ENCODE peak calls at places on chromosomes 7 and 10, in nine cellular contexts. V, Y, A, R, X, G, M, O and D are unnamed samples. For H3K36me3, the result is how much of the 10 kb centered on the place peaks cover.

GRCh38 chr7:79897166-79897565 is 237.5 kb upstream of the GNAI1 start:
- DNase-seq in R (no peak), A (no peak), O (no peak), V (no peak), G (no peak), M (no peak), Y (no peak), X (no peak), D (no peak)

GRCh38 chr10:22803201-22803895 is 89.0 kb upstream of the PIP4K2A start:
- DNase-seq in G (no peak), R (no peak), A (no peak), X (no peak), M (no peak), V (no peak), O (no peak), Y (no peak), D (no peak)

GRCh38 chr10:92757066-92757716 is 67.4 kb downstream of the HHEX start:
- DNase-seq in A (peak), O (peak), X (peak), V (peak), R (no peak), G (peak), M (peak), Y (peak), D (peak)

GRCh38 chr10:11245981-11246590 is 228.4 kb downstream of the CELF2 start:
- DNase-seq in V (no peak), X (no peak), A (no peak), G (no peak), O (no peak), R (no peak), Y (no peak), M (no peak), D (no peak)

GRCh38 chr7:105643384-105643783 is 62.1 kb upstream of the EFCAB10 start:
- DNase-seq in V (peak), R (peak), X (no peak), G (no peak), O (no peak), A (no peak), M (no peak), Y (peak), D (no peak)

GRCh38 chr7:2634265-2635145 is 2.7 kb downstream of the TTYH3 start:
- DNase-seq in A (no peak), O (no peak), V (no peak), X (no peak), M (no peak), G (no peak), R (no peak), Y (no peak), D (no peak)

GRCh38 chr7:82348251-82348650 is 95.3 kb downstream of the CACNA2D1 start:
- DNase-seq in V (no peak), A (no peak), R (no peak), X (no peak), M (no peak), G (no peak), Y (no peak), O (no peak), D (no peak)

GRCh38 chr7:137847418-137848050 is 760 bp upstream of the DGKI start:
- DNase-seq in M (no peak), Y (no peak), X (no peak), V (no peak), A (no peak), O (no peak), G (no peak), R (no peak), D (no peak)

GRCh38 chr7:1087952-1088920 is at the start of gene GPER1:
- DNase-seq in G (peak), M (peak), O (peak), R (peak), Y (peak), X (peak), V (peak), A (no peak), D (peak)

GRCh38 chr10:120732067-120732466 is 119.1 kb upstream of the WDR11 start:
- DNase-seq in R (no peak), G (no peak), X (no peak), A (no peak), V (no peak), M (no peak), Y (no peak), O (no peak), D (no peak)

GRCh38 chr10:42975558-42976352 is 101.1 kb upstream of the RET start:
- DNase-seq in G (peak), O (no peak), M (peak), R (peak), Y (no peak), V (no peak), X (no peak), A (no peak), D (no peak)

GRCh38 chr10:33117816-33118215 is 159.8 kb upstream of the ITGB1 start:
- DNase-seq in R (no peak), A (no peak), V (no peak), Y (no peak), M (no peak), G (no peak), X (no peak), O (no peak), D (no peak)

GRCh38 chr7:53466396-53466795 is 431.0 kb downstream of the POM121L12 start:
- DNase-seq in X (no peak), Y (no peak), V (no peak), M (no peak), R (no peak), O (no peak), G (no peak), A (no peak), D (no peak)

GRCh38 chr7:103628742-103629141 is 182.7 kb upstream of the SLC26A5 start:
- DNase-seq in M (no peak), Y (no peak), A (no peak), V (no peak), R (no peak), O (no peak), G (no peak), X (no peak), D (no peak)

GRCh38 chr10:79004311-79004710 is 64.5 kb upstream of the ZMIZ1 start:
- DNase-seq in O (no peak), R (no peak), A (no peak), G (no peak), Y (no peak), X (no peak), V (no peak), M (no peak), D (no peak)

GRCh38 chr10:60040003-60040662 is 133.8 kb upstream of the CCDC6 start:
- DNase-seq in V (no peak), X (no peak), M (no peak), G (no peak), R (no peak), Y (no peak), O (no peak), A (no peak), D (no peak)

DNA sequence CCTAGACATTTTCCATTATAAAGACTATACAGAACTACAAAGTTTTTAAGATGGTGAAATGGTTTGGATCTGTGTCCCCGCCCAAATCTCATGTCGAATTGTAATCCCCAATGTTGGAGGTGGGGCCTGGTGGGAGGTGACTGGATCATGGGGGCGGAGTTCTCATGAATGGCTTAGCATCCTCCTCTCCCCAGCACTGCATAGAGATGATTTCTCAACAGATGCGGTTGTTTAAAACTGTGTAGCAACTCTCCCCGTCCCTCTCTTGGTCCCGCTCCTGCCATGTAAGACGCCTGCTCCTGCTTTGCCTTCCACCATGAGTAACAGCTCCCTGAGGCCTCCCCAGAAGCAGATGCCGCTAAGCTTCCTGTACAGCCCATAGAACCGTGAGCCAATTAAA is 1.6 kb downstream of the FAM133B start:
- DNase-seq in V (no peak), A (no peak), G (no peak), Y (no peak), R (no peak), M (no peak), X (no peak), O (no peak), D (peak)
- H3K4me3 ChIP-seq in V (peak), A (peak), G (peak), Y (peak), R (peak), M (peak), X (peak), O (no peak), D (peak)

GRCh38 chr7:157235357-157236018 is 96.8 kb downstream of the UBE3C start:
- DNase-seq in X (no peak), O (no peak), G (no peak), Y (no peak), M (no peak), A (no peak), R (no peak), V (no peak), D (no peak)

GRCh38 chr7:157238087-157238486 is 98.7 kb upstream of the DNAJB6 start:
- DNase-seq in X (peak), V (no peak), Y (no peak), M (no peak), R (peak), G (no peak), O (no peak), A (no peak), D (no peak)

GRCh38 chr7:157234271-157234670 is 95.5 kb downstream of the UBE3C start:
- DNase-seq in X (no peak), M (no peak), R (peak), A (no peak), V (no peak), Y (no peak), G (no peak), O (no peak), D (no peak)

GRCh38 chr7:157228864-157229422 is 90.2 kb downstream of the UBE3C start:
- DNase-seq in G (no peak), M (no peak), R (peak), V (no peak), O (no peak), X (no peak), A (no peak), Y (no peak), D (no peak)

DNA sequence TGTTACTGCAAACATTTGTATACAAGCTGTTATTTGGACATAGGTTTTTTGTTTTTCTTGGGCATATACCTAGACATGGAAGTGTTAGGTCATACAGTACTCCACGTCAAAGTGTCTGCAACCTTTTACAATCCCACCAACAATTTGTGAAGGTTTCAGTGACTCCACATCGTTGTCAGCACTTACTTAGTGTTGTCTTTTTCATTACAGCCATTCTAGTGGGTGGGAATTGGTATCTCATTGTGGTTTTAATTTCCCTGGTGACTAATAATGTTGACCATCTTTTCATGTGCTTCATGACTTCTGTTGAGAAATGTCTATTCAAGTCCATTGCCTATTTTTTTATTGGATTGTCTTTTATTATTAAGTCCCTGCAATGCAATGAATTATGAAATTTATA is 95.0 kb downstream of the UBE3C start:
- DNase-seq in O (no peak), X (no peak), R (no peak), G (no peak), M (no peak), V (no peak), A (no peak), Y (no peak), D (no peak)
- H3K36me3 ChIP-seq in O (under half), X (under half), R (half or more), G (under half), M (under half), V (under half), A (under half), Y (under half), D (under half)

DNA sequence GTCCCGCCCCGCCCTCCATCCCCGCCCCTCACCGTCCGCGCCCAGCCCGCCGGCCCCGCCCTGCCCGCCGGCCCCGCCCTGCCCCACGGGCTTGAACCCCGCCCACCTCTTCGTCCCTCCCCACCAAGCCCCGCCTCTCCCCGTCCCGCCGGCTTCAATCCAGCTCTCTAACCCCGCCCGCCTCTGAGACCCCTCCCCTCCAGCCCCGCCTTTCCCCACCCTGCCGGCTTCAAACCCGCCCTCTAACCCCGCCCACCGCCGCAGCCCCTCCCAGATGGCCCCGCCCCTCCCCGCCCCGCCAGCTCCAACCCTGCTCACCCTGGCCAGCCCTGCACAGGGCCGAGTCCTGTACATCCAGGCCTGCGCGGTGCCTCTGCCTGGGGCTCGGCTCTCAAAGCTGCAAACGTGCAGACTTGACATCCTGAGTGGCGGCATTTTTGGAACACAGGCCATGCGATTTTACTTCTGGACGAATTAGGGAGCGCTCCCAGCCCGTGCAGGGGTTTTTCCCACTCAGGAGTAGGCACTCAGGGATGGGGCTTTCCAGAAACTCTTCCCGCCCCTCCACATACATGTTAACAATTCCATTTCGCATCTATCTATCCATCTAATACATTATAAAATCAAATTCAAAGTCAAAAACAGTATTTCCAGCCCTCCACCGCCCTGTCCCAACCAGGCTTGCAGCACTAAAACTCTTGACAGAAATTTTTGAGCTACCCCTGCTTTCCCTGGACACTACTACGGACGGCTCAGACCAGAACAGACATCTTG is 475 bp upstream of the NMT2 start:
- DNase-seq in X (peak), M (peak), A (peak), O (peak), R (peak), V (peak), G (peak), Y (peak), D (peak)
- H3K4me3 ChIP-seq in X (no peak), M (peak), A (no peak), O (no peak), R (peak), V (peak), G (peak), Y (peak), D (peak)

GRCh38 chr10:74072503-74072902 is 74.6 kb downstream of the VCL start:
- DNase-seq in X (no peak), O (no peak), A (no peak), V (no peak), G (no peak), R (no peak), M (no peak), Y (no peak), D (peak)
- H3K36me3 ChIP-seq in X (under half), O (under half), A (under half), V (under half), G (under half), R (half or more), M (under half), Y (under half), D (under half)